ENCODE peak calls at places on chromosomes 6 and 20, in ten cellular contexts. E, N, J, W, A, G, S, B, P and X are unnamed samples.

GRCh38 chr6:32842690-32843089 is 1.2 kb downstream of the PSMB8 start:
- DNase-seq in E (no peak), N (no peak), J (no peak), W (no peak), A (no peak), G (no peak), S (no peak), B (no peak), P (no peak), X (no peak)

GRCh38 chr6:131281471-131282270 is 146.4 kb downstream of the AKAP7 start:
- DNase-seq in E (no peak), N (no peak), J (no peak), W (no peak), A (peak; percentile 34), G (peak; percentile 92), S (peak; percentile 30), B (peak; percentile 14), P (peak; percentile 41), X (no peak)

GRCh38 chr20:168876-169275 is 11.6 kb downstream of the DEFB127 start:
- DNase-seq in E (no peak), N (no peak), J (no peak), W (no peak), A (no peak), G (no peak), S (no peak), B (no peak), P (no peak), X (no peak)

GRCh38 chr20:54100563-54100962 is 30.2 kb upstream of the BCAS1 start:
- DNase-seq in E (no peak), N (no peak), J (no peak), W (no peak), A (no peak), G (no peak), S (no peak), B (no peak), P (no peak), X (no peak)

GRCh38 chr20:63350196-63350595 is 11.0 kb downstream of the CHRNA4 start:
- DNase-seq in E (no peak), N (no peak), J (no peak), W (no peak), A (no peak), G (no peak), S (no peak), B (no peak), P (no peak), X (no peak)

GRCh38 chr6:1635305-1636010 is 25.7 kb downstream of the FOXC1 start:
- DNase-seq in E (no peak), N (no peak), J (no peak), W (no peak), A (no peak), G (no peak), S (no peak), B (no peak), P (no peak), X (no peak)

GRCh38 chr6:139325003-139325600 is 33.3 kb upstream of the TXLNB start:
- DNase-seq in E (no peak), N (no peak), J (no peak), W (no peak), A (no peak), G (peak; percentile 88), S (peak; percentile 96), B (no peak), P (no peak), X (no peak)

GRCh38 chr20:1381753-1382591 is 10.9 kb downstream of the FKBP1A start:
- DNase-seq in E (no peak), N (no peak), J (no peak), W (peak; percentile 61), A (no peak), G (no peak), S (no peak), B (no peak), P (no peak), X (no peak)

GRCh38 chr6:20582586-20583446 is 48.6 kb downstream of the CDKAL1 start:
- DNase-seq in E (no peak), N (no peak), J (no peak), W (no peak), A (no peak), G (no peak), S (no peak), B (no peak), P (no peak), X (no peak)

GRCh38 chr6:148192310-148192709 is 150.3 kb upstream of the SASH1 start:
- DNase-seq in E (no peak), N (no peak), J (no peak), W (no peak), A (peak; percentile 86), G (no peak), S (no peak), B (no peak), P (no peak), X (no peak)

GRCh38 chr6:54878705-54879104 is 32.1 kb downstream of the FAM83B start:
- DNase-seq in E (no peak), N (no peak), J (no peak), W (peak; percentile 15), A (no peak), G (peak; percentile 4), S (no peak), B (no peak), P (no peak), X (no peak)

GRCh38 chr20:51237278-51237677 is 214.4 kb upstream of the KCNG1 start:
- DNase-seq in E (no peak), N (no peak), J (no peak), W (no peak), A (peak; percentile 20), G (no peak), S (no peak), B (no peak), P (no peak), X (no peak)

GRCh38 chr6:106142876-106143431 is 56.8 kb downstream of the PRDM1 start:
- DNase-seq in E (no peak), N (no peak), J (no peak), W (no peak), A (no peak), G (no peak), S (no peak), B (no peak), P (no peak), X (no peak)

GRCh38 chr6:16473908-16474791 is 235.8 kb downstream of the GMPR start:
- DNase-seq in E (no peak), N (no peak), J (no peak), W (no peak), A (no peak), G (no peak), S (no peak), B (no peak), P (no peak), X (no peak)

GRCh38 chr6:38477680-38478260 is 162.0 kb downstream of the BTBD9 start:
- DNase-seq in E (no peak), N (no peak), J (no peak), W (no peak), A (peak; percentile 22), G (peak; percentile 38), S (peak; percentile 27), B (no peak), P (no peak), X (no peak)

GRCh38 chr6:4774296-4774695 is 1.9 kb upstream of the CDYL start:
- DNase-seq in E (no peak), N (no peak), J (no peak), W (no peak), A (no peak), G (no peak), S (no peak), B (no peak), P (no peak), X (no peak)

GRCh38 chr6:107807186-107807585 is 16.9 kb downstream of the SCML4 start:
- DNase-seq in E (no peak), N (no peak), J (no peak), W (no peak), A (no peak), G (no peak), S (no peak), B (no peak), P (no peak), X (no peak)

GRCh38 chr20:1934578-1935573 is 39.7 kb downstream of the SIRPA start:
- DNase-seq in E (no peak), N (peak; percentile 53), J (peak; percentile 78), W (no peak), A (peak; percentile 38), G (no peak), S (no peak), B (no peak), P (no peak), X (no peak)

GRCh38 chr6:125224236-125224861 is 70.8 kb downstream of the TPD52L1 start:
- DNase-seq in E (no peak), N (no peak), J (no peak), W (no peak), A (no peak), G (no peak), S (no peak), B (no peak), P (no peak), X (no peak)

GRCh38 chr6:71510057-71510713 is 221.6 kb downstream of the OGFRL1 start:
- DNase-seq in E (no peak), N (peak; percentile 15), J (peak; percentile 34), W (peak; percentile 13), A (peak; percentile 85), G (peak; percentile 6), S (no peak), B (no peak), P (peak; percentile 27), X (no peak)